ENCODE peak calls at places on chromosomes 3 and 15, in seven cellular contexts. X is fibroblast of lung, F is A549, U is HepG2, Y is HL-60, E is left ventricle myocardium inferior, Z is stomach. D is an unnamed sample.

GRCh38 chr3:109224333-109224732 is 87.8 kb downstream of the C3orf85 start:
- DNase-seq in X (no peak), F (no peak), U (peak; percentile 12), Y (no peak), E (no peak), Z (peak; percentile 42), D (no peak)

GRCh38 chr3:140463401-140463800 is 214.5 kb upstream of the TRIM42 start:
- DNase-seq in X (no peak), F (no peak), U (no peak), Y (no peak), E (no peak), Z (no peak), D (no peak)

GRCh38 chr15:32041294-32041693 is 11.0 kb downstream of the CHRNA7 start:
- DNase-seq in X (no peak), F (no peak), U (no peak), Y (no peak), E (no peak), Z (no peak), D (no peak)

GRCh38 chr3:197186887-197187588 is 111.4 kb downstream of the DLG1 start:
- DNase-seq in X (peak; percentile 79), F (peak; percentile 4), U (peak; percentile 63), Y (peak; percentile 27), E (no peak), Z (no peak), D (no peak)

GRCh38 chr15:56472278-56472677 is 7.3 kb upstream of the MNS1 start:
- DNase-seq in X (no peak), F (no peak), U (no peak), Y (no peak), E (no peak), Z (no peak), D (no peak)

GRCh38 chr15:31467361-31467760 is 140.7 kb downstream of the KLF13 start:
- DNase-seq in X (no peak), F (no peak), U (no peak), Y (no peak), E (no peak), Z (peak; percentile 18), D (no peak)

GRCh38 chr15:76360416-76360815 is 23.8 kb downstream of the ISL2 start:
- DNase-seq in X (no peak), F (no peak), U (no peak), Y (no peak), E (no peak), Z (no peak), D (no peak)

GRCh38 chr3:183435701-183436100 is 7.3 kb upstream of the MCF2L2 start:
- DNase-seq in X (no peak), F (no peak), U (no peak), Y (no peak), E (no peak), Z (no peak), D (no peak)

GRCh38 chr15:70249616-70250015 is 151.9 kb upstream of the TLE3 start:
- DNase-seq in X (no peak), F (no peak), U (no peak), Y (no peak), E (no peak), Z (no peak), D (peak; percentile 10)

GRCh38 chr3:51710631-51711351 is 3.9 kb downstream of the GRM2 start:
- DNase-seq in X (no peak), F (no peak), U (no peak), Y (no peak), E (no peak), Z (peak; percentile 16), D (no peak)

GRCh38 chr3:61990618-61991017 is 382.7 kb downstream of the FEZF2 start:
- DNase-seq in X (no peak), F (no peak), U (no peak), Y (no peak), E (no peak), Z (no peak), D (no peak)

GRCh38 chr3:13495921-13496723 is 16.0 kb downstream of the HDAC11 start:
- DNase-seq in X (peak; percentile 88), F (peak; percentile 59), U (peak; percentile 49), Y (no peak), E (peak; percentile 76), Z (peak; percentile 86), D (peak; percentile 61)

GRCh38 chr3:123344175-123344908 is 104.5 kb downstream of the ADCY5 start:
- DNase-seq in X (peak; percentile 62), F (no peak), U (no peak), Y (no peak), E (peak; percentile 10), Z (no peak), D (peak; percentile 25)

GRCh38 chr3:196327405-196327804 is 9.4 kb upstream of the DYNLT2B start:
- DNase-seq in X (no peak), F (no peak), U (no peak), Y (no peak), E (no peak), Z (peak; percentile 21), D (no peak)

GRCh38 chr3:123749716-123750115 is 134.4 kb downstream of the MYLK start:
- DNase-seq in X (peak; percentile 97), F (no peak), U (peak; percentile 44), Y (peak; percentile 43), E (no peak), Z (no peak), D (no peak)

GRCh38 chr15:59005579-59005978 is 18.1 kb downstream of the RNF111 start:
- DNase-seq in X (no peak), F (no peak), U (no peak), Y (no peak), E (no peak), Z (no peak), D (no peak)

GRCh38 chr3:48662753-48663488 is at the start of gene CELSR3:
- DNase-seq in X (peak; percentile 94), F (peak; percentile 51), U (peak; percentile 69), Y (peak; percentile 73), E (peak; percentile 33), Z (peak; percentile 50), D (no peak)

GRCh38 chr3:163735394-163735793 is 1342.9 kb downstream of the SI start:
- DNase-seq in X (no peak), F (no peak), U (no peak), Y (no peak), E (no peak), Z (no peak), D (no peak)

GRCh38 chr3:195451373-195452000 is 8.7 kb upstream of the ACAP2 start:
- DNase-seq in X (no peak), F (no peak), U (no peak), Y (no peak), E (no peak), Z (no peak), D (no peak)

GRCh38 chr3:22103423-22103822 is 352.4 kb upstream of the ZNF385D start:
- DNase-seq in X (no peak), F (no peak), U (no peak), Y (no peak), E (no peak), Z (no peak), D (no peak)

GRCh38 chr3:159787794-159788205 is 200.8 kb upstream of the IL12A start:
- DNase-seq in X (peak; percentile 86), F (peak; percentile 50), U (peak; percentile 64), Y (no peak), E (no peak), Z (no peak), D (no peak)

GRCh38 chr3:100155105-100155504 is 40.8 kb upstream of the FILIP1L start:
- DNase-seq in X (peak; percentile 33), F (no peak), U (no peak), Y (peak; percentile 80), E (no peak), Z (no peak), D (no peak)

GRCh38 chr3:183317886-183318845 is 65.1 kb downstream of the B3GNT5 start:
- DNase-seq in X (peak; percentile 76), F (no peak), U (no peak), Y (no peak), E (no peak), Z (no peak), D (no peak)

DNA sequence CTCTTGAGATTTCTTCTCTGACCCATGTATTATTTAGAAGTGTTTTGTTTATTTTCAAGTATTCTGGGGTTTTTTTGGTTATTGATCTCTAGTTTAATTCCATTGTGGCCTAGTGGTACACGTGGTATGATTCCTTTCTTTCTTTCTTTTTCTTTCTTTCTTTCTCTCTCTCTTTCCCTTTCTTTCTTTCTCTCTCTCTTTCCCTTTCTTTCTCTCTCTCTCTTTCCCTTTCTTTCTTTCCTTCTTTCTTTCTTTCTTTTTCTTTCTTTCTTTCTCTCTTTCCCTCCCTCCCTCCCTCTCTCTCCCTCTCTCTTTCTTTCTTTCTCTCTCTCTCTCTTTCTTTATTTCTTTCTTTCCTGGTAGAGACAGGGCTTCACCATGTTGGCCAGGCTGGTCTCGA is 85.7 kb upstream of the UBE2E1 start:
- DNase-seq in X (no peak), F (no peak), U (no peak), Y (no peak), E (no peak), Z (no peak), D (no peak)
- TF ChIP-seq CTCF in X (no peak), F (no peak), U (no peak), Y (no peak), E (no peak), Z (no peak), D (no peak)

GRCh38 chr3:172332256-172333041 is 115.8 kb downstream of the GHSR start:
- DNase-seq in X (peak; percentile 68), F (peak; percentile 24), U (peak; percentile 57), Y (peak; percentile 28), E (peak; percentile 37), Z (peak; percentile 76), D (peak; percentile 55)

GRCh38 chr3:172328282-172328681 is 120.0 kb downstream of the GHSR start:
- DNase-seq in X (no peak), F (no peak), U (no peak), Y (no peak), E (no peak), Z (no peak), D (no peak)

GRCh38 chr3:172326993-172327392 is 121.3 kb downstream of the GHSR start:
- DNase-seq in X (no peak), F (no peak), U (no peak), Y (no peak), E (no peak), Z (no peak), D (no peak)

GRCh38 chr3:172330413-172330812 is 117.8 kb downstream of the GHSR start:
- DNase-seq in X (no peak), F (no peak), U (no peak), Y (no peak), E (no peak), Z (no peak), D (no peak)

DNA sequence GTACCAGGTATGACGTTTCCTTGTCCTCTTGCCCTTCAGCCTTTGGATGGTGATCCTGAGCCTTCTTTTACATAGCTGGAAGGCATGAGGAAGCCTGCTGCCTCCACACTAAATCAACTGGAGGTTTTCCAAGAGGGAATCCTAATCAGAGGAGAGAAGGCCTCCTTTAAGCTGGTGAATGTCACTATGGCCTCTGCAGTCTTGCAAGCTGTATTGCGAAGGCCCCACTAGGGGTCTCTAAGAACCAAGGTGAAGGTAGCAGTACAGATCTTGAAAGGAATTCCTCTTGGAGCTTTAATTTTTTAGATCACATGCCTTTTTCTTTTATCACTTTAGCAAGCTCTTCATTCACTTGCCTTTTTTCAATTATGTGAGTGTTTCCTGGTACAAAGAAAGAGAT is 119.2 kb downstream of the GHSR start:
- DNase-seq in X (no peak), F (no peak), U (no peak), Y (no peak), E (no peak), Z (no peak), D (no peak)
- TF ChIP-seq CTCF in X (peak; percentile 6), F (no peak), U (no peak), Y (no peak), E (no peak), Z (no peak), D (no peak)

GRCh38 chr3:14947105-14947885 is at the start of gene NR2C2:
- DNase-seq in X (peak; percentile 71), F (peak; percentile 77), U (peak; percentile 68), Y (peak; percentile 44), E (peak; percentile 90), Z (peak; percentile 88), D (peak; percentile 89)
- TF ChIP-seq CTCF in X (no peak), F (no peak), U (no peak), Y (no peak), E (no peak), Z (no peak), D (no peak)

GRCh38 chr3:158532099-158532734 is 38.8 kb upstream of the MLF1 start:
- DNase-seq in X (peak; percentile 80), F (peak; percentile 23), U (peak; percentile 44), Y (peak; percentile 5), E (no peak), Z (no peak), D (no peak)
- TF ChIP-seq CTCF in X (peak; percentile 78), F (peak; percentile 83), U (peak; percentile 48), Y (peak; percentile 20), E (peak; percentile 71), Z (no peak), D (no peak)